ENCODE peak calls at places on chromosomes 5 and 9, in nine cellular contexts. One of them, this sample, is unnamed.

GRCh38 chr5:111058064-111058463 is 13.4 kb upstream of the TSLP start:
- DNase-seq in activated CD4-positive, CD25-positive, alpha-beta regulatory T cell treated with anti-CD3 and anti-CD28 coated beads, Interleukin-2, amount 50 U/mL, for 72 hours: no peak
- DNase-seq in neuronal stem cell: no peak
- DNase-seq in KBM-7: no peak
- DNase-seq in NCI-H1417: no peak
- DNase-seq in GM03348: no peak
- DNase-seq in HT1080: no peak
- DNase-seq in activated naive CD8-positive, alpha-beta T cell treated with anti-CD3 and anti-CD28 coated beads, Interleukin-2, amount 50 U/mL, for 16 hours: no peak
- DNase-seq in MM.1S: no peak
- DNase-seq in this sample: no peak

GRCh38 chr9:78371981-78372380 is 75.1 kb downstream of the PSAT1 start:
- DNase-seq in activated naive CD8-positive, alpha-beta T cell treated with anti-CD3 and anti-CD28 coated beads, Interleukin-2, amount 50 U/mL, for 16 hours: no peak
- DNase-seq in KBM-7: no peak
- DNase-seq in neuronal stem cell: no peak
- DNase-seq in GM03348: no peak
- DNase-seq in MM.1S: no peak
- DNase-seq in HT1080: peak; percentile 37
- DNase-seq in activated CD4-positive, CD25-positive, alpha-beta regulatory T cell treated with anti-CD3 and anti-CD28 coated beads, Interleukin-2, amount 50 U/mL, for 72 hours: no peak
- DNase-seq in NCI-H1417: no peak
- DNase-seq in this sample: no peak

GRCh38 chr9:131731237-131731995 is 8.5 kb downstream of the RAPGEF1 start:
- DNase-seq in KBM-7: no peak
- DNase-seq in NCI-H1417: no peak
- DNase-seq in GM03348: no peak
- DNase-seq in MM.1S: peak; percentile 35
- DNase-seq in neuronal stem cell: no peak
- DNase-seq in activated naive CD8-positive, alpha-beta T cell treated with anti-CD3 and anti-CD28 coated beads, Interleukin-2, amount 50 U/mL, for 16 hours: no peak
- DNase-seq in HT1080: no peak
- DNase-seq in activated CD4-positive, CD25-positive, alpha-beta regulatory T cell treated with anti-CD3 and anti-CD28 coated beads, Interleukin-2, amount 50 U/mL, for 72 hours: no peak
- DNase-seq in this sample: no peak

GRCh38 chr5:78677777-78678668 is 29.5 kb upstream of the LHFPL2 start:
- DNase-seq in HT1080: peak; percentile 77
- DNase-seq in activated CD4-positive, CD25-positive, alpha-beta regulatory T cell treated with anti-CD3 and anti-CD28 coated beads, Interleukin-2, amount 50 U/mL, for 72 hours: no peak
- DNase-seq in neuronal stem cell: no peak
- DNase-seq in activated naive CD8-positive, alpha-beta T cell treated with anti-CD3 and anti-CD28 coated beads, Interleukin-2, amount 50 U/mL, for 16 hours: no peak
- DNase-seq in KBM-7: no peak
- DNase-seq in MM.1S: no peak
- DNase-seq in GM03348: peak; percentile 83
- DNase-seq in NCI-H1417: no peak
- DNase-seq in this sample: no peak

GRCh38 chr5:139481122-139481533 is 1.4 kb downstream of the STING1 start:
- DNase-seq in neuronal stem cell: no peak
- DNase-seq in activated CD4-positive, CD25-positive, alpha-beta regulatory T cell treated with anti-CD3 and anti-CD28 coated beads, Interleukin-2, amount 50 U/mL, for 72 hours: no peak
- DNase-seq in NCI-H1417: no peak
- DNase-seq in activated naive CD8-positive, alpha-beta T cell treated with anti-CD3 and anti-CD28 coated beads, Interleukin-2, amount 50 U/mL, for 16 hours: no peak
- DNase-seq in HT1080: peak; percentile 52
- DNase-seq in KBM-7: peak; percentile 39
- DNase-seq in MM.1S: no peak
- DNase-seq in GM03348: peak; percentile 68
- DNase-seq in this sample: no peak

GRCh38 chr5:179315356-179315890 is 29.8 kb downstream of the ADAMTS2 start:
- DNase-seq in GM03348: no peak
- DNase-seq in neuronal stem cell: no peak
- DNase-seq in KBM-7: no peak
- DNase-seq in HT1080: no peak
- DNase-seq in activated CD4-positive, CD25-positive, alpha-beta regulatory T cell treated with anti-CD3 and anti-CD28 coated beads, Interleukin-2, amount 50 U/mL, for 72 hours: no peak
- DNase-seq in NCI-H1417: no peak
- DNase-seq in activated naive CD8-positive, alpha-beta T cell treated with anti-CD3 and anti-CD28 coated beads, Interleukin-2, amount 50 U/mL, for 16 hours: no peak
- DNase-seq in MM.1S: no peak
- DNase-seq in this sample: no peak

GRCh38 chr9:127523312-127523851 is 72.1 kb downstream of the LRSAM1 start:
- DNase-seq in MM.1S: no peak
- DNase-seq in neuronal stem cell: no peak
- DNase-seq in KBM-7: peak; percentile 85
- DNase-seq in activated CD4-positive, CD25-positive, alpha-beta regulatory T cell treated with anti-CD3 and anti-CD28 coated beads, Interleukin-2, amount 50 U/mL, for 72 hours: peak; percentile 70
- DNase-seq in NCI-H1417: no peak
- DNase-seq in HT1080: peak; percentile 77
- DNase-seq in GM03348: peak; percentile 48
- DNase-seq in activated naive CD8-positive, alpha-beta T cell treated with anti-CD3 and anti-CD28 coated beads, Interleukin-2, amount 50 U/mL, for 16 hours: no peak
- DNase-seq in this sample: peak; percentile 42

GRCh38 chr9:34991833-34992375 is 2.4 kb downstream of the DNAJB5 start:
- DNase-seq in MM.1S: no peak
- DNase-seq in neuronal stem cell: no peak
- DNase-seq in activated CD4-positive, CD25-positive, alpha-beta regulatory T cell treated with anti-CD3 and anti-CD28 coated beads, Interleukin-2, amount 50 U/mL, for 72 hours: no peak
- DNase-seq in GM03348: no peak
- DNase-seq in NCI-H1417: no peak
- DNase-seq in activated naive CD8-positive, alpha-beta T cell treated with anti-CD3 and anti-CD28 coated beads, Interleukin-2, amount 50 U/mL, for 16 hours: no peak
- DNase-seq in KBM-7: no peak
- DNase-seq in HT1080: peak; percentile 42
- DNase-seq in this sample: peak; percentile 7

GRCh38 chr5:115098041-115098702 is 71.5 kb downstream of the TRIM36 start:
- DNase-seq in MM.1S: peak; percentile 57
- DNase-seq in HT1080: peak; percentile 72
- DNase-seq in activated CD4-positive, CD25-positive, alpha-beta regulatory T cell treated with anti-CD3 and anti-CD28 coated beads, Interleukin-2, amount 50 U/mL, for 72 hours: no peak
- DNase-seq in neuronal stem cell: peak; percentile 24
- DNase-seq in KBM-7: peak; percentile 86
- DNase-seq in GM03348: peak; percentile 73
- DNase-seq in NCI-H1417: peak; percentile 29
- DNase-seq in activated naive CD8-positive, alpha-beta T cell treated with anti-CD3 and anti-CD28 coated beads, Interleukin-2, amount 50 U/mL, for 16 hours: no peak
- DNase-seq in this sample: peak; percentile 40

GRCh38 chr5:125232779-125233230 is 486.4 kb upstream of the ZNF608 start:
- DNase-seq in MM.1S: no peak
- DNase-seq in activated CD4-positive, CD25-positive, alpha-beta regulatory T cell treated with anti-CD3 and anti-CD28 coated beads, Interleukin-2, amount 50 U/mL, for 72 hours: no peak
- DNase-seq in KBM-7: no peak
- DNase-seq in GM03348: peak; percentile 36
- DNase-seq in neuronal stem cell: no peak
- DNase-seq in NCI-H1417: no peak
- DNase-seq in activated naive CD8-positive, alpha-beta T cell treated with anti-CD3 and anti-CD28 coated beads, Interleukin-2, amount 50 U/mL, for 16 hours: no peak
- DNase-seq in HT1080: no peak
- DNase-seq in this sample: peak; percentile 22

GRCh38 chr9:99004717-99005460 is 61.2 kb downstream of the COL15A1 start:
- DNase-seq in GM03348: no peak
- DNase-seq in KBM-7: no peak
- DNase-seq in activated naive CD8-positive, alpha-beta T cell treated with anti-CD3 and anti-CD28 coated beads, Interleukin-2, amount 50 U/mL, for 16 hours: no peak
- DNase-seq in MM.1S: no peak
- DNase-seq in neuronal stem cell: no peak
- DNase-seq in NCI-H1417: no peak
- DNase-seq in activated CD4-positive, CD25-positive, alpha-beta regulatory T cell treated with anti-CD3 and anti-CD28 coated beads, Interleukin-2, amount 50 U/mL, for 72 hours: no peak
- DNase-seq in HT1080: no peak
- DNase-seq in this sample: no peak

GRCh38 chr5:139677404-139678282 is 29.5 kb downstream of the CXXC5 start:
- DNase-seq in activated CD4-positive, CD25-positive, alpha-beta regulatory T cell treated with anti-CD3 and anti-CD28 coated beads, Interleukin-2, amount 50 U/mL, for 72 hours: no peak
- DNase-seq in NCI-H1417: peak; percentile 15
- DNase-seq in activated naive CD8-positive, alpha-beta T cell treated with anti-CD3 and anti-CD28 coated beads, Interleukin-2, amount 50 U/mL, for 16 hours: no peak
- DNase-seq in neuronal stem cell: no peak
- DNase-seq in MM.1S: no peak
- DNase-seq in GM03348: no peak
- DNase-seq in HT1080: no peak
- DNase-seq in KBM-7: no peak
- DNase-seq in this sample: no peak

GRCh38 chr5:172162348-172162747 is 25.7 kb downstream of the STK10 start:
- DNase-seq in activated CD4-positive, CD25-positive, alpha-beta regulatory T cell treated with anti-CD3 and anti-CD28 coated beads, Interleukin-2, amount 50 U/mL, for 72 hours: no peak
- DNase-seq in neuronal stem cell: no peak
- DNase-seq in HT1080: no peak
- DNase-seq in GM03348: no peak
- DNase-seq in activated naive CD8-positive, alpha-beta T cell treated with anti-CD3 and anti-CD28 coated beads, Interleukin-2, amount 50 U/mL, for 16 hours: no peak
- DNase-seq in MM.1S: no peak
- DNase-seq in KBM-7: peak; percentile 40
- DNase-seq in NCI-H1417: no peak
- DNase-seq in this sample: no peak

GRCh38 chr9:37191403-37192089 is 71.2 kb downstream of the ZCCHC7 start:
- DNase-seq in neuronal stem cell: peak; percentile 11
- DNase-seq in KBM-7: no peak
- DNase-seq in activated CD4-positive, CD25-positive, alpha-beta regulatory T cell treated with anti-CD3 and anti-CD28 coated beads, Interleukin-2, amount 50 U/mL, for 72 hours: no peak
- DNase-seq in activated naive CD8-positive, alpha-beta T cell treated with anti-CD3 and anti-CD28 coated beads, Interleukin-2, amount 50 U/mL, for 16 hours: no peak
- DNase-seq in MM.1S: no peak
- DNase-seq in NCI-H1417: no peak
- DNase-seq in GM03348: no peak
- DNase-seq in HT1080: no peak
- DNase-seq in this sample: peak; percentile 90

GRCh38 chr5:159911349-159911748 is 4.9 kb upstream of the ADRA1B start:
- DNase-seq in MM.1S: no peak
- DNase-seq in HT1080: no peak
- DNase-seq in GM03348: no peak
- DNase-seq in NCI-H1417: no peak
- DNase-seq in KBM-7: no peak
- DNase-seq in neuronal stem cell: no peak
- DNase-seq in activated naive CD8-positive, alpha-beta T cell treated with anti-CD3 and anti-CD28 coated beads, Interleukin-2, amount 50 U/mL, for 16 hours: no peak
- DNase-seq in activated CD4-positive, CD25-positive, alpha-beta regulatory T cell treated with anti-CD3 and anti-CD28 coated beads, Interleukin-2, amount 50 U/mL, for 72 hours: no peak
- DNase-seq in this sample: no peak

GRCh38 chr5:179268966-179269693 is 76.1 kb downstream of the ADAMTS2 start:
- DNase-seq in GM03348: no peak
- DNase-seq in NCI-H1417: no peak
- DNase-seq in neuronal stem cell: no peak
- DNase-seq in KBM-7: no peak
- DNase-seq in HT1080: no peak
- DNase-seq in MM.1S: no peak
- DNase-seq in activated CD4-positive, CD25-positive, alpha-beta regulatory T cell treated with anti-CD3 and anti-CD28 coated beads, Interleukin-2, amount 50 U/mL, for 72 hours: peak; percentile 7
- DNase-seq in activated naive CD8-positive, alpha-beta T cell treated with anti-CD3 and anti-CD28 coated beads, Interleukin-2, amount 50 U/mL, for 16 hours: no peak
- DNase-seq in this sample: no peak

GRCh38 chr9:21579743-21580142 is 97.6 kb upstream of the IFNE start:
- DNase-seq in KBM-7: no peak
- DNase-seq in GM03348: no peak
- DNase-seq in activated CD4-positive, CD25-positive, alpha-beta regulatory T cell treated with anti-CD3 and anti-CD28 coated beads, Interleukin-2, amount 50 U/mL, for 72 hours: no peak
- DNase-seq in HT1080: no peak
- DNase-seq in MM.1S: no peak
- DNase-seq in neuronal stem cell: no peak
- DNase-seq in NCI-H1417: no peak
- DNase-seq in activated naive CD8-positive, alpha-beta T cell treated with anti-CD3 and anti-CD28 coated beads, Interleukin-2, amount 50 U/mL, for 16 hours: no peak
- DNase-seq in this sample: no peak

GRCh38 chr9:19922476-19923118 is 133.8 kb upstream of the SLC24A2 start:
- DNase-seq in HT1080: peak; percentile 61
- DNase-seq in neuronal stem cell: peak; percentile 54
- DNase-seq in NCI-H1417: peak; percentile 65
- DNase-seq in activated naive CD8-positive, alpha-beta T cell treated with anti-CD3 and anti-CD28 coated beads, Interleukin-2, amount 50 U/mL, for 16 hours: no peak
- DNase-seq in activated CD4-positive, CD25-positive, alpha-beta regulatory T cell treated with anti-CD3 and anti-CD28 coated beads, Interleukin-2, amount 50 U/mL, for 72 hours: no peak
- DNase-seq in MM.1S: no peak
- DNase-seq in KBM-7: peak; percentile 49
- DNase-seq in GM03348: peak; percentile 56
- DNase-seq in this sample: peak; percentile 92

GRCh38 chr5:157575096-157575872 is at the start of gene ADAM19:
- DNase-seq in activated naive CD8-positive, alpha-beta T cell treated with anti-CD3 and anti-CD28 coated beads, Interleukin-2, amount 50 U/mL, for 16 hours: no peak
- DNase-seq in HT1080: peak; percentile 63
- DNase-seq in NCI-H1417: peak; percentile 51
- DNase-seq in activated CD4-positive, CD25-positive, alpha-beta regulatory T cell treated with anti-CD3 and anti-CD28 coated beads, Interleukin-2, amount 50 U/mL, for 72 hours: peak; percentile 66
- DNase-seq in GM03348: peak; percentile 92
- DNase-seq in neuronal stem cell: peak; percentile 69
- DNase-seq in MM.1S: no peak
- DNase-seq in KBM-7: no peak
- DNase-seq in this sample: peak; percentile 67

GRCh38 chr5:14153932-14154646 is 10.9 kb downstream of the TRIO start:
- DNase-seq in GM03348: peak; percentile 81
- DNase-seq in activated naive CD8-positive, alpha-beta T cell treated with anti-CD3 and anti-CD28 coated beads, Interleukin-2, amount 50 U/mL, for 16 hours: no peak
- DNase-seq in HT1080: peak; percentile 97
- DNase-seq in neuronal stem cell: no peak
- DNase-seq in KBM-7: peak; percentile 60
- DNase-seq in activated CD4-positive, CD25-positive, alpha-beta regulatory T cell treated with anti-CD3 and anti-CD28 coated beads, Interleukin-2, amount 50 U/mL, for 72 hours: no peak
- DNase-seq in NCI-H1417: no peak
- DNase-seq in MM.1S: no peak
- DNase-seq in this sample: no peak

GRCh38 chr9:10843151-10843550 is 230.3 kb upstream of the PTPRD start:
- DNase-seq in KBM-7: no peak
- DNase-seq in activated CD4-positive, CD25-positive, alpha-beta regulatory T cell treated with anti-CD3 and anti-CD28 coated beads, Interleukin-2, amount 50 U/mL, for 72 hours: no peak
- DNase-seq in neuronal stem cell: no peak
- DNase-seq in NCI-H1417: no peak
- DNase-seq in HT1080: peak; percentile 3
- DNase-seq in MM.1S: no peak
- DNase-seq in activated naive CD8-positive, alpha-beta T cell treated with anti-CD3 and anti-CD28 coated beads, Interleukin-2, amount 50 U/mL, for 16 hours: no peak
- DNase-seq in GM03348: no peak
- DNase-seq in this sample: peak; percentile 93

GRCh38 chr5:143679777-143680176 is 132.2 kb upstream of the HMHB1 start:
- DNase-seq in activated CD4-positive, CD25-positive, alpha-beta regulatory T cell treated with anti-CD3 and anti-CD28 coated beads, Interleukin-2, amount 50 U/mL, for 72 hours: no peak
- DNase-seq in NCI-H1417: no peak
- DNase-seq in KBM-7: no peak
- DNase-seq in GM03348: peak; percentile 24
- DNase-seq in HT1080: peak; percentile 47
- DNase-seq in activated naive CD8-positive, alpha-beta T cell treated with anti-CD3 and anti-CD28 coated beads, Interleukin-2, amount 50 U/mL, for 16 hours: no peak
- DNase-seq in neuronal stem cell: no peak
- DNase-seq in MM.1S: no peak
- DNase-seq in this sample: no peak

GRCh38 chr5:142420521-142420920 is 95.7 kb upstream of the SPRY4 start:
- DNase-seq in GM03348: no peak
- DNase-seq in MM.1S: no peak
- DNase-seq in HT1080: no peak
- DNase-seq in NCI-H1417: no peak
- DNase-seq in activated CD4-positive, CD25-positive, alpha-beta regulatory T cell treated with anti-CD3 and anti-CD28 coated beads, Interleukin-2, amount 50 U/mL, for 72 hours: no peak
- DNase-seq in neuronal stem cell: no peak
- DNase-seq in activated naive CD8-positive, alpha-beta T cell treated with anti-CD3 and anti-CD28 coated beads, Interleukin-2, amount 50 U/mL, for 16 hours: no peak
- DNase-seq in KBM-7: no peak
- DNase-seq in this sample: peak; percentile 96

GRCh38 chr9:124074746-124075145 is 63.2 kb downstream of the LHX2 start:
- DNase-seq in MM.1S: no peak
- DNase-seq in activated naive CD8-positive, alpha-beta T cell treated with anti-CD3 and anti-CD28 coated beads, Interleukin-2, amount 50 U/mL, for 16 hours: no peak
- DNase-seq in neuronal stem cell: no peak
- DNase-seq in HT1080: no peak
- DNase-seq in NCI-H1417: no peak
- DNase-seq in GM03348: no peak
- DNase-seq in activated CD4-positive, CD25-positive, alpha-beta regulatory T cell treated with anti-CD3 and anti-CD28 coated beads, Interleukin-2, amount 50 U/mL, for 72 hours: no peak
- DNase-seq in KBM-7: no peak
- DNase-seq in this sample: no peak

GRCh38 chr5:132557425-132557805 is 638 bp downstream of the RAD50 start:
- DNase-seq in MM.1S: peak; percentile 51
- DNase-seq in neuronal stem cell: no peak
- DNase-seq in HT1080: peak; percentile 6
- DNase-seq in NCI-H1417: peak; percentile 29
- DNase-seq in KBM-7: no peak
- DNase-seq in activated naive CD8-positive, alpha-beta T cell treated with anti-CD3 and anti-CD28 coated beads, Interleukin-2, amount 50 U/mL, for 16 hours: no peak
- DNase-seq in activated CD4-positive, CD25-positive, alpha-beta regulatory T cell treated with anti-CD3 and anti-CD28 coated beads, Interleukin-2, amount 50 U/mL, for 72 hours: peak; percentile 45
- DNase-seq in GM03348: peak; percentile 40
- DNase-seq in this sample: peak; percentile 59

GRCh38 chr9:89986190-89986589 is 381.4 kb downstream of the GADD45G start:
- DNase-seq in NCI-H1417: no peak
- DNase-seq in KBM-7: no peak
- DNase-seq in activated naive CD8-positive, alpha-beta T cell treated with anti-CD3 and anti-CD28 coated beads, Interleukin-2, amount 50 U/mL, for 16 hours: no peak
- DNase-seq in GM03348: no peak
- DNase-seq in HT1080: no peak
- DNase-seq in neuronal stem cell: no peak
- DNase-seq in activated CD4-positive, CD25-positive, alpha-beta regulatory T cell treated with anti-CD3 and anti-CD28 coated beads, Interleukin-2, amount 50 U/mL, for 72 hours: no peak
- DNase-seq in MM.1S: no peak
- DNase-seq in this sample: no peak

GRCh38 chr5:55172937-55173695 is at the start of gene CDC20B:
- DNase-seq in GM03348: peak; percentile 98
- DNase-seq in KBM-7: peak; percentile 67
- DNase-seq in NCI-H1417: peak; percentile 92
- DNase-seq in HT1080: peak; percentile 53
- DNase-seq in MM.1S: peak; percentile 87
- DNase-seq in activated naive CD8-positive, alpha-beta T cell treated with anti-CD3 and anti-CD28 coated beads, Interleukin-2, amount 50 U/mL, for 16 hours: peak; percentile 44
- DNase-seq in neuronal stem cell: peak; percentile 83
- DNase-seq in activated CD4-positive, CD25-positive, alpha-beta regulatory T cell treated with anti-CD3 and anti-CD28 coated beads, Interleukin-2, amount 50 U/mL, for 72 hours: peak; percentile 73
- DNase-seq in this sample: peak; percentile 81

GRCh38 chr9:114341991-114342390 is 12.3 kb downstream of the ORM2 start:
- DNase-seq in HT1080: no peak
- DNase-seq in NCI-H1417: no peak
- DNase-seq in neuronal stem cell: no peak
- DNase-seq in MM.1S: no peak
- DNase-seq in activated CD4-positive, CD25-positive, alpha-beta regulatory T cell treated with anti-CD3 and anti-CD28 coated beads, Interleukin-2, amount 50 U/mL, for 72 hours: no peak
- DNase-seq in activated naive CD8-positive, alpha-beta T cell treated with anti-CD3 and anti-CD28 coated beads, Interleukin-2, amount 50 U/mL, for 16 hours: no peak
- DNase-seq in KBM-7: no peak
- DNase-seq in GM03348: no peak
- DNase-seq in this sample: peak; percentile 12

GRCh38 chr5:110150199-110150598 is 460.5 kb downstream of the MAN2A1 start:
- DNase-seq in activated naive CD8-positive, alpha-beta T cell treated with anti-CD3 and anti-CD28 coated beads, Interleukin-2, amount 50 U/mL, for 16 hours: no peak
- DNase-seq in neuronal stem cell: no peak
- DNase-seq in activated CD4-positive, CD25-positive, alpha-beta regulatory T cell treated with anti-CD3 and anti-CD28 coated beads, Interleukin-2, amount 50 U/mL, for 72 hours: no peak
- DNase-seq in NCI-H1417: no peak
- DNase-seq in MM.1S: no peak
- DNase-seq in HT1080: peak; percentile 3
- DNase-seq in KBM-7: no peak
- DNase-seq in GM03348: no peak
- DNase-seq in this sample: no peak

GRCh38 chr9:135213566-135213965 is 126.1 kb downstream of the OLFM1 start:
- DNase-seq in activated naive CD8-positive, alpha-beta T cell treated with anti-CD3 and anti-CD28 coated beads, Interleukin-2, amount 50 U/mL, for 16 hours: no peak
- DNase-seq in KBM-7: no peak
- DNase-seq in activated CD4-positive, CD25-positive, alpha-beta regulatory T cell treated with anti-CD3 and anti-CD28 coated beads, Interleukin-2, amount 50 U/mL, for 72 hours: no peak
- DNase-seq in MM.1S: no peak
- DNase-seq in neuronal stem cell: no peak
- DNase-seq in HT1080: no peak
- DNase-seq in GM03348: no peak
- DNase-seq in NCI-H1417: no peak
- DNase-seq in this sample: no peak

GRCh38 chr5:58357121-58357520 is 102.8 kb downstream of the PLK2 start:
- DNase-seq in NCI-H1417: no peak
- DNase-seq in MM.1S: no peak
- DNase-seq in activated CD4-positive, CD25-positive, alpha-beta regulatory T cell treated with anti-CD3 and anti-CD28 coated beads, Interleukin-2, amount 50 U/mL, for 72 hours: no peak
- DNase-seq in KBM-7: no peak
- DNase-seq in activated naive CD8-positive, alpha-beta T cell treated with anti-CD3 and anti-CD28 coated beads, Interleukin-2, amount 50 U/mL, for 16 hours: no peak
- DNase-seq in GM03348: no peak
- DNase-seq in HT1080: no peak
- DNase-seq in neuronal stem cell: no peak
- DNase-seq in this sample: no peak